ENCODE peak calls at places on chromosomes 1 and 21, in ten cellular contexts. H is AG04450; W is Calu3; D is breast epithelium; N is choroid plexus epithelial cell; M is activated naive CD4-positive, alpha-beta T cell treated with anti-CD3 and anti-CD28 coated beads, Interleukin-2, amount 10 ng/mL, durations not matched to agents 7 days and 5 days; S is stimulated activated naive CD4-positive, alpha-beta T cell; A is stimulated activated CD8-positive, alpha-beta memory T cell treated with anti-CD3 and anti-CD28 coated beads, Interleukin-15, amount 100 ng/mL, for 24 hours; V is endothelial cell of umbilical vein; U is HS-5. Q is an unnamed sample.

GRCh38 chr1:106022312-106022902 is 1034.1 kb upstream of the PRMT6 start:
- DNase-seq in V (no peak), D (no peak), W (no peak), M (no peak), H (no peak), S (no peak), N (peak), A (no peak), U (no peak), Q (no peak)

GRCh38 chr1:109780982-109781381 is 17.3 kb upstream of the EPS8L3 start:
- DNase-seq in U (no peak), S (no peak), W (no peak), H (no peak), M (no peak), D (no peak), A (no peak), N (no peak), V (no peak), Q (no peak)

GRCh38 chr1:183394435-183394834 is 23.7 kb downstream of the NMNAT2 start:
- DNase-seq in N (no peak), S (no peak), W (no peak), U (no peak), D (no peak), V (no peak), H (no peak), M (no peak), A (no peak), Q (no peak)

GRCh38 chr21:42453301-42454220 is 42.5 kb downstream of the RSPH1 start:
- DNase-seq in V (no peak), N (peak), A (no peak), W (no peak), U (no peak), M (peak), S (no peak), H (no peak), D (no peak), Q (peak)

GRCh38 chr1:98053471-98054366 is 132.9 kb upstream of the DPYD start:
- DNase-seq in V (peak), W (peak), M (peak), A (no peak), N (peak), D (no peak), H (no peak), S (peak), U (no peak), Q (peak)

GRCh38 chr1:28510350-28511223 is 4.7 kb downstream of the RCC1 start:
- DNase-seq in W (no peak), U (no peak), A (peak), S (peak), H (no peak), V (peak), N (peak), D (no peak), M (peak), Q (no peak)

GRCh38 chr21:15797577-15798363 is 68.0 kb downstream of the USP25 start:
- DNase-seq in D (no peak), H (no peak), W (no peak), U (no peak), M (no peak), V (no peak), N (peak), A (no peak), S (no peak), Q (no peak)

GRCh38 chr1:226308166-226308722 is 720 bp downstream of the LIN9 start:
- DNase-seq in A (no peak), M (peak), H (no peak), W (peak), D (no peak), V (peak), S (no peak), U (no peak), N (no peak), Q (no peak)

GRCh38 chr1:100461222-100461621 is 76.7 kb upstream of the GPR88 start:
- DNase-seq in A (no peak), V (no peak), M (no peak), D (no peak), H (no peak), U (no peak), S (no peak), N (no peak), W (no peak), Q (no peak)

Q was measured in adrenal gland.